ENCODE peak calls at places on chromosomes 5 and 9, in six cellular contexts. G is left ventricle myocardium inferior, Q is cardiac fibroblast, B is upper lobe of right lung, J is MM.1S, Y is adrenal gland. Z is an unnamed sample.

GRCh38 chr5:125408582-125409069 is 662.2 kb upstream of the ZNF608 start:
- DNase-seq in G (no peak), Q (peak; percentile 93), J (peak; percentile 78), Y (peak; percentile 73), B (no peak), Z (peak; percentile 96)

GRCh38 chr5:67187318-67187717 is 9.3 kb downstream of the CD180 start:
- DNase-seq in Q (no peak), G (no peak), B (no peak), Y (no peak), J (no peak), Z (no peak)

GRCh38 chr9:118693645-118694044 is 675.6 kb downstream of the BRINP1 start:
- DNase-seq in G (no peak), Y (no peak), J (no peak), Q (no peak), B (no peak), Z (no peak)

GRCh38 chr9:83538890-83539238 is 663 bp upstream of the FRMD3 start:
- DNase-seq in Q (no peak), J (no peak), B (no peak), G (no peak), Y (no peak), Z (no peak)

GRCh38 chr9:37575511-37575914 is 667 bp downstream of the FBXO10 start:
- DNase-seq in J (peak; percentile 27), Q (peak; percentile 5), G (no peak), Y (no peak), B (no peak), Z (no peak)

GRCh38 chr9:37309136-37309535 is 113.4 kb upstream of the GRHPR start:
- DNase-seq in G (no peak), Q (peak; percentile 40), J (peak; percentile 18), B (no peak), Y (no peak), Z (peak; percentile 30)

GRCh38 chr5:173655196-173655797 is 38.8 kb upstream of the BOD1 start:
- DNase-seq in B (no peak), G (no peak), Y (no peak), J (no peak), Q (no peak), Z (no peak)

GRCh38 chr9:110340306-110340705 is 2.6 kb upstream of the TXNDC8 start:
- DNase-seq in J (peak; percentile 13), Y (no peak), G (no peak), Q (peak; percentile 51), B (no peak), Z (peak; percentile 39)

GRCh38 chr5:143126121-143127019 is 277.1 kb downstream of the NR3C1 start:
- DNase-seq in J (no peak), B (no peak), Q (no peak), Y (no peak), G (no peak), Z (no peak)

GRCh38 chr5:95162231-95162992 is 122.5 kb downstream of the MCTP1 start:
- DNase-seq in Y (no peak), B (no peak), G (no peak), J (no peak), Q (no peak), Z (no peak)

GRCh38 chr5:56601641-56602071 is 213.7 kb upstream of the MAP3K1 start:
- DNase-seq in B (no peak), Y (no peak), J (no peak), G (no peak), Q (no peak), Z (no peak)

GRCh38 chr5:73322453-73323076 is 126.0 kb downstream of the FOXD1 start:
- DNase-seq in Q (no peak), B (no peak), Y (no peak), G (no peak), J (no peak), Z (no peak)

GRCh38 chr5:53010819-53011218 is 21.7 kb downstream of the ITGA2 start:
- DNase-seq in Q (no peak), G (no peak), Y (no peak), B (no peak), J (no peak), Z (no peak)

GRCh38 chr5:41788800-41789395 is 81.3 kb downstream of the OXCT1 start:
- DNase-seq in J (no peak), B (no peak), G (no peak), Q (peak; percentile 89), Y (no peak), Z (peak; percentile 73)

GRCh38 chr5:9546973-9547947 is 1.4 kb upstream of the SEMA5A start:
- DNase-seq in B (peak; percentile 70), J (no peak), Y (peak; percentile 27), G (no peak), Q (peak; percentile 79), Z (peak; percentile 59)

GRCh38 chr5:133440467-133441115 is 171.8 kb downstream of the FSTL4 start:
- DNase-seq in J (no peak), Q (no peak), Y (no peak), G (no peak), B (no peak), Z (peak; percentile 47)

GRCh38 chr5:78649220-78649700 is 688 bp upstream of the LHFPL2 start:
- DNase-seq in J (no peak), Y (no peak), G (no peak), B (no peak), Q (no peak), Z (peak; percentile 29)

GRCh38 chr5:133324058-133324457 is 272.2 kb downstream of the HSPA4 start:
- DNase-seq in B (no peak), J (no peak), Q (no peak), G (no peak), Y (no peak), Z (no peak)

GRCh38 chr9:35313911-35314310 is 152.1 kb downstream of the UNC13B start:
- DNase-seq in Q (peak; percentile 29), B (no peak), G (no peak), Y (no peak), J (no peak), Z (peak; percentile 72)

GRCh38 chr9:35306281-35306680 is 144.5 kb downstream of the UNC13B start:
- DNase-seq in J (no peak), Y (no peak), Q (no peak), G (no peak), B (no peak), Z (peak; percentile 42)

GRCh38 chr9:35313460-35313859 is 151.7 kb downstream of the UNC13B start:
- DNase-seq in J (no peak), Y (no peak), B (no peak), Q (no peak), G (no peak), Z (peak; percentile 4)

DNA sequence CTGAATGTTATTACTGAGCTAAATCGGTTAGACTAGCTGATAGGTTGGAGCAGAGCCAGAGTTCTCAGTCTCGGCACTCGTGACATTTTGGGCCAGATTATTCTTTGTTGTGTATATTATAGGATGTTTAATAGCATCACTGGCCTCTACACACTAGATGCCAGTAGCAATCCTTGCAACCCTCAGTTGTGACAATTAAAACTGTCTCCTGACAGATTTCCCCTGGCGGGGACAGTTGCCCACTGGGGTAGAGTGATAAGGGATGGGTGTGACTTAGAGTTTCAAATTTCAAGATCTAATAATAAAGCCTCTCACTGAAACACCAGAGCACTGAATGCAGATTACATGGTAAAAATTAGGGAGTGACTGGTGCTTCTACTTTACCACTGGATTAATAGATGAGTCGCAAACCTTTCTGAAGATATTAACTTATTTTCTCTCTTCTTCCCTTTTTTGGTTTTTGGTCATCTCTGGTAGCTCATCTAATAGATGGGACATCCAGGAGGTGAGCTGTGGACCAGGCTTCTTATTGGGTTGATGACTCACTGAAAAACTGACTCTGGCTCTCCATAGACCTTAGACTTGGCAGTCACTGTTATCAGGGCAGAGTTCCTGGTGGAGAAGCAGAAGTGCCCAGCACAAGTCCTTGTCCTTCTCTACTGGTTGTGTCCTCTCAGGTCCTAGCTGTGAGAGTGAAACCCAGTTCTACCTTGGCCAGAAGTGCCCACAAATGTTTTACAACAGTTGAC is 150.3 kb downstream of the UNC13B start:
- DNase-seq in Q (peak; percentile 16), G (no peak), B (no peak), J (no peak), Y (no peak), Z (peak; percentile 64)
- TF ChIP-seq CTCF in Q (no peak), G (peak; percentile 41), B (no peak), J (no peak), Y (no peak), Z (no peak)

GRCh38 chr9:113233146-113233545 is 11.8 kb downstream of the SLC31A1 start:
- DNase-seq in Y (no peak), B (no peak), Q (peak; percentile 31), G (no peak), J (no peak), Z (no peak)
- H3K4me3 ChIP-seq in Y (no peak overlapping the region), B (peak overlapping the region; percentile 0), Q (no peak overlapping the region), G (no peak overlapping the region), J (no peak overlapping the region), Z (no peak overlapping the region)

GRCh38 chr5:138275895-138276294 is 1.5 kb upstream of the GFRA3 start:
- DNase-seq in Y (no peak), Q (no peak), J (no peak), B (no peak), G (no peak), Z (no peak)

GRCh38 chr5:138274189-138274853 is at the start of gene GFRA3:
- DNase-seq in Y (no peak), B (no peak), G (no peak), Q (no peak), J (no peak), Z (no peak)

GRCh38 chr5:138273834-138274188 is 610 bp downstream of the GFRA3 start:
- DNase-seq in G (no peak), Q (no peak), Y (no peak), B (no peak), J (no peak), Z (no peak)

GRCh38 chr5:138276402-138277054 is 2.1 kb upstream of the GFRA3 start:
- DNase-seq in G (no peak), Q (no peak), B (no peak), Y (no peak), J (no peak), Z (no peak)

GRCh38 chr5:138275379-138275782 is 960 bp upstream of the GFRA3 start:
- DNase-seq in J (no peak), G (no peak), B (no peak), Q (no peak), Y (no peak), Z (no peak)
- TF ChIP-seq CTCF in J (no peak), G (no peak), B (no peak), Q (no peak), Y (no peak), Z (no peak)

GRCh38 chr9:89492586-89492985 is 5.3 kb downstream of the SEMA4D start:
- DNase-seq in Q (no peak), B (no peak), Y (no peak), G (no peak), J (no peak), Z (no peak)

GRCh38 chr9:89491688-89492087 is 6.2 kb downstream of the SEMA4D start:
- DNase-seq in G (no peak), J (no peak), Q (no peak), B (no peak), Y (no peak), Z (no peak)

GRCh38 chr9:89494199-89494598 is 3.7 kb downstream of the SEMA4D start:
- DNase-seq in Q (no peak), J (no peak), B (no peak), Y (no peak), G (no peak), Z (no peak)

GRCh38 chr9:89493181-89493580 is 4.7 kb downstream of the SEMA4D start:
- DNase-seq in J (no peak), B (no peak), G (no peak), Y (no peak), Q (no peak), Z (no peak)

DNA sequence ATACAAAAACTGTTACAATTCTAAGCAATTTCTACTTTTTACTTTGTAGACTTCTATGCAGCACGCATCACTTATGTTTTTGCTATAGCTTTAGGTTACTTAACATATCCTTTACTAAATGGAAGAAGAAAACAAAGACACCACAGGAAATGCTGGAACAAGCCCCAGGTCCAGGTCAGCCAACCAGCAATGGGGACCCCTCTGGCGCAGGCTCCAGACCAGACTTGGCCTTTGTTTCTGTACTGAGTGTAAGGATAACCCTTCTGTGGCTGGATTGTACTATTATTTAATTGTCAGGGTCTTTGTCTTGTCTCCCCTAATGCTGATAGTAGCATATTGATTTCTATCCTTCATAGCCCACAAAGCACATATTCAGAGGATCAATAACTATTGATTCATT is 4.2 kb downstream of the SEMA4D start:
- DNase-seq in Y (no peak), B (no peak), G (no peak), Q (no peak), J (no peak), Z (no peak)
- H3K4me3 ChIP-seq in Y (no peak overlapping the region), B (no peak overlapping the region), G (no peak overlapping the region), Q (no peak overlapping the region), J (no peak overlapping the region), Z (no peak overlapping the region)

Z was measured in fibroblast of mammary gland.